ENCODE peak calls at places on chromosomes 5 and 9, in nine cellular contexts. Z, U, T, Q, B, R, N, I and G are unnamed samples.

GRCh38 chr9:126147620-126148522 is 178.8 kb upstream of the MVB12B start:
- DNase-seq in I (no peak), R (no peak), Z (no peak), B (no peak), Q (no peak), N (no peak), U (peak; percentile 8), T (no peak), G (no peak)

GRCh38 chr5:66554211-66554610 is 42.0 kb upstream of the MAST4 start:
- DNase-seq in Q (no peak), N (no peak), T (no peak), R (no peak), Z (no peak), U (no peak), I (no peak), B (no peak), G (no peak)

GRCh38 chr5:98031496-98031895 is 742.0 kb upstream of the RGMB start:
- DNase-seq in R (no peak), T (no peak), U (no peak), N (no peak), Q (no peak), Z (no peak), I (no peak), B (no peak), G (no peak)

GRCh38 chr5:157004893-157005551 is 42.0 kb upstream of the TIMD4 start:
- DNase-seq in I (no peak), T (no peak), B (no peak), U (no peak), Q (no peak), N (no peak), Z (no peak), R (no peak), G (no peak)

GRCh38 chr5:88785396-88786216 is 97.4 kb downstream of the MEF2C start:
- DNase-seq in B (peak; percentile 79), Z (no peak), Q (peak; percentile 28), U (no peak), N (peak; percentile 91), T (no peak), I (no peak), R (peak; percentile 93), G (no peak)

GRCh38 chr9:69027355-69028097 is 8.0 kb upstream of the FXN start:
- DNase-seq in U (no peak), R (peak; percentile 45), N (peak; percentile 48), B (peak; percentile 76), T (no peak), Q (no peak), Z (no peak), I (no peak), G (no peak)

GRCh38 chr5:114360816-114361723 is 800 bp upstream of the KCNN2 start:
- DNase-seq in I (peak; percentile 28), U (no peak), R (peak; percentile 35), N (peak; percentile 45), B (peak; percentile 81), Q (peak; percentile 16), Z (no peak), T (peak; percentile 22), G (no peak)

GRCh38 chr9:90340421-90340820 is 302.2 kb downstream of the DIRAS2 start:
- DNase-seq in B (peak; percentile 40), U (no peak), N (peak; percentile 87), Z (no peak), R (peak; percentile 46), I (no peak), Q (no peak), T (no peak), G (no peak)

GRCh38 chr9:19404278-19405075 is 4.3 kb upstream of the ACER2 start:
- DNase-seq in R (no peak), Z (no peak), Q (no peak), U (peak; percentile 53), N (no peak), T (no peak), B (peak; percentile 61), I (no peak), G (no peak)

GRCh38 chr5:54876-55569 is 36.9 kb upstream of the PLEKHG4B start:
- DNase-seq in N (no peak), T (no peak), I (no peak), Z (no peak), R (no peak), Q (no peak), B (no peak), U (no peak), G (no peak)

GRCh38 chr5:7668627-7669026 is 182.3 kb downstream of the CFAP90 start:
- DNase-seq in I (no peak), R (no peak), U (no peak), Q (no peak), B (no peak), Z (no peak), N (no peak), T (no peak), G (no peak)

GRCh38 chr5:65708140-65708539 is 13.8 kb downstream of the SGTB start:
- DNase-seq in N (peak; percentile 21), Z (no peak), B (no peak), U (no peak), R (no peak), I (no peak), T (no peak), Q (no peak), G (no peak)

GRCh38 chr5:1294839-1295649 is at the start of gene TERT:
- DNase-seq in N (no peak), B (peak; percentile 31), R (no peak), Q (no peak), T (no peak), Z (no peak), U (peak; percentile 57), I (no peak), G (peak; percentile 76)

GRCh38 chr5:187617-188451 is 3.5 kb upstream of the LRRC14B start:
- DNase-seq in U (no peak), R (no peak), I (no peak), N (no peak), T (no peak), B (no peak), Q (no peak), Z (no peak), G (no peak)

GRCh38 chr9:131043097-131043496 is 34.1 kb downstream of the LAMC3 start:
- DNase-seq in N (no peak), R (no peak), T (no peak), U (no peak), Z (no peak), Q (no peak), B (peak; percentile 62), I (no peak), G (no peak)

GRCh38 chr9:5511476-5511875 is 1.1 kb downstream of the PDCD1LG2 start:
- DNase-seq in U (no peak), Q (no peak), T (no peak), Z (no peak), N (peak; percentile 5), I (no peak), B (no peak), R (no peak), G (no peak)

GRCh38 chr5:179488464-179488863 is 61.9 kb upstream of the RUFY1 start:
- DNase-seq in I (no peak), R (no peak), U (no peak), Z (no peak), Q (no peak), B (no peak), T (no peak), N (peak; percentile 50), G (no peak)

GRCh38 chr5:14048434-14048833 is 94.7 kb upstream of the TRIO start:
- DNase-seq in T (no peak), B (no peak), N (no peak), U (no peak), R (peak; percentile 28), Q (no peak), Z (no peak), I (no peak), G (no peak)

GRCh38 chr9:33737811-33738606 is 57.4 kb upstream of the PRSS3 start:
- DNase-seq in I (no peak), U (peak; percentile 44), N (peak; percentile 65), T (peak; percentile 22), R (peak; percentile 62), B (peak; percentile 76), Q (no peak), Z (no peak), G (no peak)

GRCh38 chr9:115127191-115127817 is 9.3 kb upstream of the TNC start:
- DNase-seq in T (no peak), Q (no peak), Z (no peak), U (no peak), N (peak; percentile 63), R (peak; percentile 87), B (no peak), I (no peak), G (no peak)

GRCh38 chr5:128596071-128596470 is 58.0 kb upstream of the FBN2 start:
- DNase-seq in Q (no peak), Z (no peak), U (no peak), R (peak; percentile 20), T (no peak), B (peak; percentile 37), I (no peak), N (peak; percentile 27), G (no peak)

GRCh38 chr5:77168187-77168883 is 42.1 kb upstream of the PDE8B start:
- DNase-seq in B (peak; percentile 12), I (peak; percentile 77), T (peak; percentile 72), Z (peak; percentile 85), Q (peak; percentile 75), U (peak; percentile 80), N (peak; percentile 67), R (peak; percentile 57), G (no peak)

GRCh38 chr9:3059781-3060468 is 216.0 kb upstream of the PUM3 start:
- DNase-seq in N (no peak), R (no peak), I (no peak), Q (no peak), B (no peak), Z (no peak), U (no peak), T (no peak), G (no peak)
- H3K27ac ChIP-seq in N (no peak overlapping the region), R (no peak overlapping the region), I (no peak overlapping the region), Q (no peak overlapping the region), B (no peak overlapping the region), Z (no peak overlapping the region), U (no peak overlapping the region), T (no peak overlapping the region), G (no peak overlapping the region)

GRCh38 chr5:172910828-172911627 is 48.2 kb upstream of the RPL26L1 start:
- DNase-seq in Q (peak; percentile 71), R (peak; percentile 96), Z (no peak), U (peak; percentile 55), T (peak; percentile 63), I (peak; percentile 66), B (peak; percentile 55), N (peak; percentile 92), G (no peak)
- TF ChIP-seq CTCF in Q (peak; percentile 6), R (peak; percentile 53), Z (peak; percentile 24), U (no peak), T (peak; percentile 37), I (no peak), B (peak; percentile 32), N (peak; percentile 32), G (no peak)

DNA sequence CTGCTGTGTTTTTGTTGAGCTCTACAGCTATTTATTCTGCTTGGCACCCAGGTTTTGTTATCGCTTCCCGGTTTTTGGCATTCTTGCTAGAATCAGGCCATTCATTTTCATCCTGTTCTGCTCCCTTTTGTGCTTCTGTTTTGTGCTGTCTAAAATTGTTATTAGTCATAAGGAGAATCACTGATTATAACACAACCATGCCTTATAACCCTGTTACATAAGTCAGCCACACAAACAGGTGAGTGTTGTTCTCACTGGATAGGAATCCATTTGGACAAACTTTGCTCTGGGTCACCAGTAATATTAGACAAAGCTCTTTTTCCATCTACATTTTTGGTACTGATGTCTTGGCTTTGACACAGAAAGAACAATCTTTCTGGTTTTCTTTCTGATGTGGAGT is 622.8 kb downstream of the PSAT1 start:
- DNase-seq in R (peak; percentile 20), T (no peak), N (no peak), Z (no peak), U (no peak), I (no peak), B (no peak), Q (no peak), G (no peak)
- H3K27ac ChIP-seq in R (no peak overlapping the region), T (no peak overlapping the region), N (no peak overlapping the region), Z (no peak overlapping the region), U (no peak overlapping the region), I (no peak overlapping the region), B (no peak overlapping the region), Q (no peak overlapping the region), G (no peak overlapping the region)

GRCh38 chr5:56264417-56265025 is 31.4 kb upstream of the ANKRD55 start:
- DNase-seq in R (peak; percentile 54), I (no peak), B (peak; percentile 55), U (peak; percentile 30), Q (no peak), T (no peak), Z (no peak), N (peak; percentile 46), G (no peak)
- TF ChIP-seq CTCF in R (peak; percentile 45), I (peak; percentile 29), B (peak; percentile 43), U (peak; percentile 53), Q (peak; percentile 43), T (peak; percentile 69), Z (peak; percentile 57), N (peak; percentile 45), G (peak; percentile 50)